ENCODE peak calls at places on chromosomes 2 and 18, in six cellular contexts. S, X, C, E, O and R are unnamed samples.

GRCh38 chr2:5290911-5291546 is 401.2 kb upstream of the SOX11 start:
- DNase-seq in O (no peak), S (no peak), X (no peak), C (no peak), E (no peak), R (no peak)

GRCh38 chr18:23137093-23137640 is 1.9 kb downstream of the CABLES1 start:
- DNase-seq in S (no peak), X (no peak), C (no peak), E (no peak), O (peak; percentile 46), R (no peak)

GRCh38 chr2:75561566-75562512 is 1.1 kb upstream of the EVA1A start:
- DNase-seq in S (no peak), O (peak; percentile 66), E (peak; percentile 74), X (no peak), C (no peak), R (no peak)

GRCh38 chr2:241803387-241804325 is 5.3 kb upstream of the NEU4 start:
- DNase-seq in E (peak; percentile 60), O (no peak), C (no peak), X (peak; percentile 75), S (peak; percentile 60), R (no peak)

GRCh38 chr18:63040788-63041410 is 278.7 kb downstream of the BCL2 start:
- DNase-seq in O (no peak), C (no peak), E (no peak), X (no peak), S (no peak), R (no peak)

GRCh38 chr2:88815243-88816096 is 124.0 kb downstream of the RPIA start:
- DNase-seq in S (no peak), X (no peak), O (no peak), C (no peak), E (no peak), R (no peak)

GRCh38 chr18:25284861-25285574 is 66.9 kb downstream of the ZNF521 start:
- DNase-seq in C (no peak), E (peak; percentile 62), X (no peak), S (peak; percentile 41), O (no peak), R (no peak)

GRCh38 chr2:127128508-127128907 is 21.6 kb upstream of the BIN1 start:
- DNase-seq in O (no peak), S (peak; percentile 91), E (no peak), X (peak; percentile 74), C (no peak), R (no peak)

GRCh38 chr18:48405108-48405507 is 4.1 kb downstream of the ZBTB7C start:
- DNase-seq in C (no peak), O (peak; percentile 66), S (no peak), E (peak; percentile 79), X (peak; percentile 33), R (no peak)

GRCh38 chr2:203959265-203960034 is 22.9 kb downstream of the ICOS start:
- DNase-seq in E (no peak), C (no peak), X (no peak), O (no peak), S (no peak), R (no peak)

GRCh38 chr2:22801071-22801470 is 583.9 kb upstream of the KLHL29 start:
- DNase-seq in C (no peak), X (no peak), E (no peak), O (no peak), S (no peak), R (no peak)

GRCh38 chr2:173185437-173185836 is 109.8 kb downstream of the MAP3K20 start:
- DNase-seq in E (peak; percentile 48), C (no peak), S (no peak), X (no peak), O (no peak), R (no peak)

GRCh38 chr18:67104700-67105284 is 411.7 kb downstream of the DSEL start:
- DNase-seq in E (peak; percentile 84), X (peak; percentile 24), S (peak; percentile 89), C (peak; percentile 51), O (peak; percentile 45), R (peak; percentile 69)

GRCh38 chr2:181393472-181393871 is 63.7 kb upstream of the ITGA4 start:
- DNase-seq in S (no peak), E (peak; percentile 82), C (no peak), O (peak; percentile 64), X (peak; percentile 26), R (no peak)

GRCh38 chr2:48175254-48175653 is 269.0 kb upstream of the FBXO11 start:
- DNase-seq in E (peak; percentile 84), C (no peak), O (no peak), S (no peak), X (no peak), R (no peak)

GRCh38 chr2:18903750-18904149 is 314.4 kb upstream of the NT5C1B start:
- DNase-seq in S (no peak), O (peak; percentile 62), E (no peak), C (no peak), X (no peak), R (no peak)

GRCh38 chr18:14179306-14179705 is 47.1 kb upstream of the ZNF519 start:
- DNase-seq in X (no peak), O (no peak), S (no peak), E (peak; percentile 2), C (no peak), R (no peak)

GRCh38 chr2:45736757-45737704 is 85.6 kb downstream of the PRKCE start:
- DNase-seq in O (no peak), E (peak; percentile 66), C (no peak), X (no peak), S (no peak), R (no peak)

GRCh38 chr2:128262315-128263253 is 56.1 kb downstream of the HS6ST1 start:
- DNase-seq in X (no peak), C (no peak), O (no peak), E (no peak), S (peak; percentile 58), R (no peak)

GRCh38 chr18:3603460-3604259 is 153.7 kb downstream of the TGIF1 start:
- DNase-seq in O (peak; percentile 96), E (peak; percentile 98), X (no peak), C (peak; percentile 91), S (peak; percentile 89), R (no peak)

GRCh38 chr2:152038451-152038958 is 60.3 kb downstream of the CACNB4 start:
- DNase-seq in S (peak; percentile 75), X (no peak), C (no peak), E (no peak), O (no peak), R (no peak)

GRCh38 chr2:152046940-152047339 is 51.9 kb downstream of the CACNB4 start:
- DNase-seq in C (no peak), S (no peak), E (no peak), X (no peak), O (no peak), R (no peak)

GRCh38 chr2:152047826-152048476 is 50.9 kb downstream of the CACNB4 start:
- DNase-seq in O (no peak), E (peak; percentile 38), S (peak; percentile 55), C (no peak), X (peak; percentile 21), R (no peak)

GRCh38 chr2:152037711-152038110 is 61.1 kb downstream of the CACNB4 start:
- DNase-seq in E (no peak), O (no peak), C (no peak), X (no peak), S (peak; percentile 66), R (no peak)

GRCh38 chr2:152042636-152043615 is 55.9 kb downstream of the CACNB4 start:
- DNase-seq in S (peak; percentile 88), C (peak; percentile 44), E (no peak), O (no peak), X (no peak), R (no peak)
- H3K27me3 ChIP-seq in S (no peaks in the 10 kb centered on the region), C (no peaks in the 10 kb centered on the region), E (peaks cover 41% of the 10 kb centered on the region), O (no peaks in the 10 kb centered on the region), X (no peaks in the 10 kb centered on the region), R (no peaks in the 10 kb centered on the region)

GRCh38 chr18:54950221-54950620 is 9.0 kb downstream of the CCDC68 start:
- DNase-seq in E (no peak), C (no peak), X (no peak), O (no peak), S (no peak), R (no peak)

GRCh38 chr18:54948350-54948837 is 10.9 kb downstream of the CCDC68 start:
- DNase-seq in C (no peak), O (peak; percentile 58), E (no peak), S (no peak), X (no peak), R (no peak)

GRCh38 chr18:54946149-54946581 is 13.1 kb downstream of the CCDC68 start:
- DNase-seq in E (peak; percentile 5), O (peak; percentile 86), S (no peak), X (no peak), C (no peak), R (no peak)

GRCh38 chr18:54947115-54947514 is 12.1 kb downstream of the CCDC68 start:
- DNase-seq in O (no peak), X (no peak), C (no peak), S (no peak), E (no peak), R (no peak)

DNA sequence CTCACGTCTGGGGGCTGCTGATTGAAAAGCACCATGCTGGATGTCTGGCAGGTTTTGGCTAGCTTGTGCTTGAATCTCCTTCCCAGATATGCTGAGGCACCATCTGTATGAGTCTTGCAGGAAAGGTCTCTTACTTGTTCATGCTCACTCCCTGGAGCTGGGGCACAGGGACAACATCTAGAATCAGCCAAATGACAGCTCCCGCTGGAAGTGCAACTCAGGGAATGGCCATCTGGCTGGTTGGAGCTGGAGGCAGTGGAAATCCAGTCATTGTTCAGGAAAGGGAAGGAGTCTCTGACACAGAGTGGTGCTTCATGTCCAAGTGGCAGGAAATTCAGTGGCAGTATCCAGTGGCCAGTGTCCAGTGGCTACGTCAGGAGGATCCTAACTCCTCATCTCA is 9.7 kb downstream of the CCDC68 start:
- DNase-seq in X (no peak), S (no peak), C (no peak), O (no peak), E (no peak), R (no peak)
- H3K27me3 ChIP-seq in X (no peaks in the 10 kb centered on the region), S (no peaks in the 10 kb centered on the region), C (no peaks in the 10 kb centered on the region), O (no peaks in the 10 kb centered on the region), E (no peaks in the 10 kb centered on the region), R (no peaks in the 10 kb centered on the region)

DNA sequence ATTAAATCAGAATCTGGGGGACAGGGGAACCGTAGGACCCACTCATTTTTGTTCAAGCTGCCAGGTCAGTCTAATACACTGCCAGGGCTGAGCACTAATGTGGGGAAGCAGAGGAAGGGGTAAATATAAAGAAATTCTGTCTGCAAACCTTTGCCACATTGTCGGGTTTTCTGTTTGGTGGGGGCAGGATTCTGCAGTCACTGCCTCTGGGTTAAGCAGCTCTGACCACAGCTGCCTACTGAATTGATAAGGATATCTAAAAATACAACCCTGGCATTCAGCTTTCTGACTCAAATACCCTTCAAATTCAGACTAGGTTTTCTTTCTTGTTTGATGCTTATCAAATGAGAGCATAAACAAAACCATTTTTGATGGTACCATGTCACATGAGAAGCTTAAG is 6.0 kb downstream of the DNER start:
- DNase-seq in S (no peak), E (no peak), X (no peak), C (no peak), O (no peak), R (no peak)
- H3K27me3 ChIP-seq in S (peaks cover 46% of the 10 kb centered on the region), E (peaks cover 44% of the 10 kb centered on the region), X (peaks cover 10% of the 10 kb centered on the region), C (peaks cover 37% of the 10 kb centered on the region), O (peaks cover 11% of the 10 kb centered on the region), R (peaks cover 9% of the 10 kb centered on the region)

DNA sequence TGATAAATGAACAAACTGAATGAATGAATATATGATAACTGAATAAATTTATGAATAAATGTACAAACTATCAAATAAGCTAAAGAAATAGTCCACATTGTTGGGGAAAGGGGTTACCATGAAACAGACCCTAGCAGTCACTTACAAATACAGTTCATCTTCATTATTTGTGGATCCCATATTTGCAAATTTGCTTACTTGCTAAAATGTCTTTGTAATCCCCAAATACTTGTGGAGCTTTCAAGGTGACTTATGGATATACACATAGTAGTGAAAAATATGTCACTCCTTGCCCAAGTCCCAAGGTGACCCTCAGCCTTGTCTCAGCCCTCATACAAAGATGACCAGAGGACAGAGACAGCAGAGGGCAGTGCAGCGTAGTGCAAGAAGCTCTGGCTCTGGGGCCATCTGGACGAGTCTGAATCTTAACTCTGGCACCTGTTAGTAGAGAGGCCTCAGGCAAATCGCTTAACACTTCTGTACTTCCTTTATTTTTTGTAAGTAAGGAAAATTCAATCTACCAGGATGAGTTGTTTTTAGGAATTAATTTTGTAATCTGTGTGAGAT is 3.1 kb downstream of the PAIP2B start:
- DNase-seq in E (peak; percentile 63), S (peak; percentile 90), C (peak; percentile 72), O (peak; percentile 61), X (peak; percentile 52), R (peak; percentile 57)
- H3K27me3 ChIP-seq in E (peaks cover 13% of the 10 kb centered on the region), S (no peaks in the 10 kb centered on the region), C (peaks cover 8% of the 10 kb centered on the region), O (no peaks in the 10 kb centered on the region), X (no peaks in the 10 kb centered on the region), R (no peaks in the 10 kb centered on the region)